ENCODE peak calls at places on chromosomes 4 and X, in four cellular contexts. One of them, this sample, is unnamed.
A peak's percentile ranks its signal among the peaks of the same experiment; 100 is the strongest.

GRCh38 chr4:183532823-183533222 is 28.0 kb downstream of the ING2 start:
- DNase-seq in HepG2: no peak
- DNase-seq in K562: no peak
- DNase-seq in GM12878: no peak
- DNase-seq in this sample: no peak

GRCh38 chrX:68440940-68441339 is 7.6 kb upstream of the OPHN1 start:
- DNase-seq in HepG2: peak; percentile 12
- DNase-seq in K562: peak; percentile 54
- DNase-seq in GM12878: no peak
- DNase-seq in this sample: peak; percentile 25

GRCh38 chrX:10722804-10723364 is 102.5 kb upstream of the MID1 start:
- DNase-seq in HepG2: no peak
- DNase-seq in K562: peak; percentile 47
- DNase-seq in GM12878: no peak
- DNase-seq in this sample: peak; percentile 47

GRCh38 chr4:56701644-56702043 is 20.5 kb upstream of the HOPX start:
- DNase-seq in HepG2: no peak
- DNase-seq in K562: no peak
- DNase-seq in GM12878: no peak
- DNase-seq in this sample: no peak

GRCh38 chrX:1224954-1225353 is 12.5 kb upstream of the CRLF2 start:
- DNase-seq in HepG2: no peak
- DNase-seq in K562: no peak
- DNase-seq in GM12878: no peak
- DNase-seq in this sample: no peak

GRCh38 chr4:152935138-152935537 is 985 bp upstream of the FHDC1 start:
- DNase-seq in HepG2: no peak
- DNase-seq in K562: peak; percentile 63
- DNase-seq in GM12878: no peak
- DNase-seq in this sample: peak; percentile 18

GRCh38 chr4:83010522-83011318 is at the start of gene LIN54:
- DNase-seq in HepG2: peak; percentile 90
- DNase-seq in K562: peak; percentile 88
- DNase-seq in GM12878: no peak
- DNase-seq in this sample: peak; percentile 75

GRCh38 chr4:17336524-17336941 is 175.4 kb downstream of the QDPR start:
- DNase-seq in HepG2: peak; percentile 6
- DNase-seq in K562: no peak
- DNase-seq in GM12878: peak; percentile 93
- DNase-seq in this sample: no peak

GRCh38 chr4:39576268-39576667 is 49.0 kb upstream of the UGDH start:
- DNase-seq in HepG2: no peak
- DNase-seq in K562: no peak
- DNase-seq in GM12878: no peak
- DNase-seq in this sample: no peak

GRCh38 chr4:35559559-35560365 is 684.6 kb downstream of the ARAP2 start:
- DNase-seq in HepG2: no peak
- DNase-seq in K562: peak; percentile 3
- DNase-seq in GM12878: no peak
- DNase-seq in this sample: no peak

GRCh38 chrX:110600745-110601310 is 194.8 kb downstream of the CHRDL1 start:
- DNase-seq in HepG2: no peak
- DNase-seq in K562: no peak
- DNase-seq in GM12878: no peak
- DNase-seq in this sample: no peak

GRCh38 chr4:145861331-145862318 is 77.0 kb downstream of the ZNF827 start:
- DNase-seq in HepG2: no peak
- DNase-seq in K562: no peak
- DNase-seq in GM12878: no peak
- DNase-seq in this sample: no peak

GRCh38 chr4:20464381-20464780 is 212.7 kb downstream of the SLIT2 start:
- DNase-seq in HepG2: no peak
- DNase-seq in K562: no peak
- DNase-seq in GM12878: no peak
- DNase-seq in this sample: no peak

GRCh38 chr4:127239902-127240575 is 392.7 kb upstream of the INTU start:
- DNase-seq in HepG2: no peak
- DNase-seq in K562: no peak
- DNase-seq in GM12878: no peak
- DNase-seq in this sample: no peak

GRCh38 chrX:45515262-45516215 is 314.9 kb upstream of the DIPK2B start:
- DNase-seq in HepG2: peak; percentile 71
- DNase-seq in K562: peak; percentile 21
- DNase-seq in GM12878: no peak
- DNase-seq in this sample: peak; percentile 95

GRCh38 chr4:183402771-183403170 is 41.7 kb upstream of the CDKN2AIP start:
- DNase-seq in HepG2: no peak
- DNase-seq in K562: peak; percentile 29
- DNase-seq in GM12878: no peak
- DNase-seq in this sample: no peak

GRCh38 chrX:81195712-81196111 is 6.0 kb downstream of the HMGN5 start:
- DNase-seq in HepG2: peak; percentile 27
- DNase-seq in K562: peak; percentile 63
- DNase-seq in GM12878: no peak
- DNase-seq in this sample: peak; percentile 13

GRCh38 chrX:150446151-150446550 is 83.0 kb downstream of the MAMLD1 start:
- DNase-seq in HepG2: no peak
- DNase-seq in K562: no peak
- DNase-seq in GM12878: no peak
- DNase-seq in this sample: no peak

GRCh38 chr4:113026556-113026955 is 22.9 kb upstream of the ANK2 start:
- DNase-seq in HepG2: no peak
- DNase-seq in K562: no peak
- DNase-seq in GM12878: no peak
- DNase-seq in this sample: no peak

GRCh38 chr4:89356086-89356485 is 48.5 kb upstream of the GPRIN3 start:
- DNase-seq in HepG2: no peak
- DNase-seq in K562: no peak
- DNase-seq in GM12878: no peak
- DNase-seq in this sample: no peak

GRCh38 chr4:8915201-8916200 is 43.9 kb upstream of the HMX1 start:
- DNase-seq in HepG2: no peak
- DNase-seq in K562: no peak
- DNase-seq in GM12878: no peak
- DNase-seq in this sample: no peak

GRCh38 chr4:1199556-1200331 is 27.4 kb upstream of the SPON2 start:
- DNase-seq in HepG2: no peak
- DNase-seq in K562: no peak
- DNase-seq in GM12878: no peak
- DNase-seq in this sample: no peak

GRCh38 chr4:29276150-29276549 is 1444.0 kb upstream of the PCDH7 start:
- DNase-seq in HepG2: no peak
- DNase-seq in K562: no peak
- DNase-seq in GM12878: no peak
- DNase-seq in this sample: no peak

GRCh38 chrX:4850312-4850711 is 1136.9 kb upstream of the PRKX start:
- DNase-seq in HepG2: no peak
- DNase-seq in K562: no peak
- DNase-seq in GM12878: no peak
- DNase-seq in this sample: no peak

GRCh38 chrX:133726211-133726630 is 259.2 kb downstream of the GPC3 start:
- DNase-seq in HepG2: peak; percentile 27
- DNase-seq in K562: no peak
- DNase-seq in GM12878: no peak
- DNase-seq in this sample: peak; percentile 57

DNA sequence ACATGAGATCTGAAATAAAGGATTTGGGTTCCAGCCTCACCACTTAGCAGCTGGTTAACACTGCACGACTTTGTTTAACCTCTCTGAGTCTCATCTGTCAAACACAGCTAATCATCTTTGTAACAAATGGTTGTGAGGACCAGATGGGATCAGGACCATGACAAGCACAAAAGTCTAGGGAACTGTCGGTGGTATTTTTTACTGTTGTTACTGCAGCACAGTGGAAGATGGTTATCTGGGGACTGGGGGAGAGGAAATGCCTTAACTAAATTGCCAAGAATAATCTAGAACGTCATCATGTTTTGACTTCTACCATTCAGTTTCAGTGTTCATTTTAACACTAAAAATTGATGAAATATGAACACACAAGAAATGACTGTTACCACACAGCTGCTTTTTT is 99.5 kb downstream of the ADGRA3 start:
- DNase-seq in HepG2: no peak
- DNase-seq in K562: peak; percentile 1
- DNase-seq in GM12878: no peak
- DNase-seq in this sample: no peak
- TF ChIP-seq CHD2 in HepG2: no peak
- TF ChIP-seq CHD2 in K562: no peak
- TF ChIP-seq CHD2 in GM12878: no peak
- TF ChIP-seq CHD2 in this sample: no peak

GRCh38 chrX:118523920-118524319 is 28.3 kb downstream of the DOCK11 start:
- DNase-seq in HepG2: no peak
- DNase-seq in K562: peak; percentile 51
- DNase-seq in GM12878: no peak
- DNase-seq in this sample: no peak

GRCh38 chrX:118522230-118522926 is 26.8 kb downstream of the DOCK11 start:
- DNase-seq in HepG2: no peak
- DNase-seq in K562: peak; percentile 35
- DNase-seq in GM12878: no peak
- DNase-seq in this sample: no peak

GRCh38 chrX:118524344-118524743 is 28.7 kb downstream of the DOCK11 start:
- DNase-seq in HepG2: no peak
- DNase-seq in K562: no peak
- DNase-seq in GM12878: no peak
- DNase-seq in this sample: no peak

GRCh38 chrX:118526149-118526548 is 30.5 kb downstream of the DOCK11 start:
- DNase-seq in HepG2: no peak
- DNase-seq in K562: peak; percentile 41
- DNase-seq in GM12878: no peak
- DNase-seq in this sample: no peak

GRCh38 chrX:118525146-118525725 is 29.6 kb downstream of the DOCK11 start:
- DNase-seq in HepG2: no peak
- DNase-seq in K562: no peak
- DNase-seq in GM12878: no peak
- DNase-seq in this sample: no peak
- H3K4me1 ChIP-seq in HepG2: no peaks in the 10 kb centered on the region
- H3K4me1 ChIP-seq in K562: peaks cover 11% of the 10 kb centered on the region
- H3K4me1 ChIP-seq in GM12878: peaks cover 3% of the 10 kb centered on the region
- H3K4me1 ChIP-seq in this sample: peaks cover 11% of the 10 kb centered on the region

DNA sequence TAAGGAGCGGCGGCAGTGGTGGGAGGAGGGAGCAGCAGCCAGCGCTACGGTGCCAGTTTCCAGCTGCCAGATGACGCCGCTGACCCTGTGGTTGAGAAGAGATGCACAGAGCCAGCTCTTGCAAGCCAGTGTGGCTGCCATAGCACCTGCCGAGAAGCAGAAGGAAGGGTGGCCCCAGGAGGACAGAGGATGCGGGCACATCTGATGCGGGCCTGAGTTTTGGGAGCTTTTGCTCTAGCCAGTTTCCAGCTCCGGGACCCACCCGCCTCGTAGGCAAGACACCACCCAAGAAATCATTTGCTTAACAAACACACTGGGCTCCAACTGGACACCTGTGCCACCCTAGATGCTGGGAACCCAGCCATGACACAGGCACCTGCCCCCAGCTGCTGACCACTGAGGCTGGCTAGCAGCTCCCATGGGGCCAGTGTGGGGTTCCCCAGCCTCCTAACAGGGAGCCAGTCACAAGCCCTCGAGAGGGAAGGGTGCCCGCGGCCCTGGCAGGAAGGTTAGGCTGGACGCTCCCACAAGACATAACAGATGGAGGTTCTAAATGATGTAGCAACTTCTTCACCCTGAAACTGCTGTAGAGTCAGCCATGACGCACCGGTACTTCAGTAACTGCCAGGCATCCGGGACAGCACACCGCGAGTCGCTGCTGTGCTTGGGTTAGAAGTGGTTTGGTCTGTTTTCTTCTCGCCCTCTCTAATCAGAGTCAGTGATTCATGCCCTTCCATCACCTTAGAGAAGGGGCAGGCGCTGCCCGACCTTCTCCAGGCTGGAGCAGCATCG is 8.9 kb downstream of the MSANTD1 start:
- DNase-seq in HepG2: no peak
- DNase-seq in K562: no peak
- DNase-seq in GM12878: peak; percentile 7
- DNase-seq in this sample: no peak
- TF ChIP-seq BHLHE40 in HepG2: no peak
- TF ChIP-seq BHLHE40 in K562: no peak
- TF ChIP-seq BHLHE40 in GM12878: no peak
- TF ChIP-seq BHLHE40 in this sample: no peak

GRCh38 chrX:100687546-100687945 is 43.5 kb downstream of the SRPX2 start:
- DNase-seq in HepG2: no peak
- DNase-seq in K562: no peak
- DNase-seq in GM12878: no peak
- DNase-seq in this sample: no peak
- TF ChIP-seq CHD2 in HepG2: no peak
- TF ChIP-seq CHD2 in K562: no peak
- TF ChIP-seq CHD2 in GM12878: no peak
- TF ChIP-seq CHD2 in this sample: no peak

This sample was measured in A549.